ENCODE peak calls at places on chromosomes 2 and 18, in ten cellular contexts. H, N, K, R, M, S, X, D, V and T are unnamed samples.

GRCh38 chr2:156999657-157000056 is 257.8 kb upstream of the GALNT5 start:
- DNase-seq in H (no peak), N (no peak), K (no peak), R (no peak), M (no peak), S (no peak), X (no peak), D (no peak), V (no peak), T (no peak)

GRCh38 chr2:188291142-188291616 is 495 bp upstream of the GULP1 start:
- DNase-seq in H (no peak), N (peak), K (peak), R (no peak), M (peak), S (no peak), X (no peak), D (no peak), V (peak), T (no peak)

GRCh38 chr2:10841547-10842219 is 29.1 kb upstream of the PDIA6 start:
- DNase-seq in H (no peak), N (no peak), K (no peak), R (no peak), M (no peak), S (no peak), X (no peak), D (no peak), V (no peak), T (no peak)

GRCh38 chr2:187989925-187990623 is 301.6 kb upstream of the GULP1 start:
- DNase-seq in H (no peak), N (no peak), K (no peak), R (no peak), M (no peak), S (no peak), X (no peak), D (no peak), V (no peak), T (no peak)

GRCh38 chr18:45106331-45106774 is 425.7 kb downstream of the SETBP1 start:
- DNase-seq in H (no peak), N (peak), K (no peak), R (no peak), M (peak), S (no peak), X (no peak), D (no peak), V (peak), T (no peak)

GRCh38 chr2:154443919-154444318 is 254.6 kb upstream of the KCNJ3 start:
- DNase-seq in H (no peak), N (no peak), K (no peak), R (no peak), M (no peak), S (no peak), X (no peak), D (no peak), V (no peak), T (no peak)

GRCh38 chr18:49305688-49306336 is 154.6 kb downstream of the DYM start:
- DNase-seq in H (no peak), N (no peak), K (no peak), R (no peak), M (no peak), S (peak), X (no peak), D (no peak), V (no peak), T (no peak)

GRCh38 chr2:237322564-237322963 is 91.4 kb downstream of the COL6A3 start:
- DNase-seq in H (no peak), N (no peak), K (no peak), R (no peak), M (peak), S (no peak), X (no peak), D (no peak), V (no peak), T (no peak)

GRCh38 chr2:229118336-229118735 is 152.8 kb downstream of the PID1 start:
- DNase-seq in H (no peak), N (no peak), K (no peak), R (no peak), M (no peak), S (no peak), X (no peak), D (no peak), V (peak), T (no peak)

GRCh38 chr18:62522178-62522509 is 681 bp upstream of the ZCCHC2 start:
- DNase-seq in H (no peak), N (no peak), K (no peak), R (no peak), M (no peak), S (no peak), X (no peak), D (no peak), V (no peak), T (no peak)

GRCh38 chr2:134359367-134360081 is 105.7 kb downstream of the MGAT5 start:
- DNase-seq in H (no peak), N (no peak), K (peak), R (no peak), M (no peak), S (no peak), X (no peak), D (no peak), V (no peak), T (no peak)

GRCh38 chr2:55134316-55134706 is 84.1 kb upstream of the RTN4 start:
- DNase-seq in H (no peak), N (no peak), K (no peak), R (no peak), M (no peak), S (no peak), X (no peak), D (no peak), V (no peak), T (no peak)

GRCh38 chr2:6917071-6917760 is at the start of gene RNF144A:
- DNase-seq in H (peak), N (peak), K (peak), R (peak), M (peak), S (no peak), X (peak), D (peak), V (peak), T (peak)
- H3K27ac ChIP-seq in H (peak), N (no peak), K (peak), R (peak), M (no peak), S (no peak), X (peak), D (peak), V (no peak), T (peak)

GRCh38 chr2:126978333-126978732 is 79.6 kb downstream of the TEX51 start:
- DNase-seq in H (no peak), N (no peak), K (no peak), R (no peak), M (no peak), S (no peak), X (no peak), D (no peak), V (no peak), T (no peak)
- H3K27ac ChIP-seq in H (no peak), N (no peak), K (no peak), R (no peak), M (no peak), S (no peak), X (no peak), D (no peak), V (no peak), T (no peak)

GRCh38 chr2:173087214-173087581 is 11.6 kb downstream of the MAP3K20 start:
- DNase-seq in H (no peak), N (peak), K (no peak), R (no peak), M (peak), S (no peak), X (no peak), D (no peak), V (no peak), T (no peak)

GRCh38 chr2:173086518-173087213 is 11.0 kb downstream of the MAP3K20 start:
- DNase-seq in H (no peak), N (peak), K (no peak), R (no peak), M (peak), S (no peak), X (no peak), D (no peak), V (no peak), T (no peak)

GRCh38 chr2:173090973-173091660 is 15.5 kb downstream of the MAP3K20 start:
- DNase-seq in H (peak), N (no peak), K (peak), R (no peak), M (peak), S (no peak), X (peak), D (no peak), V (no peak), T (no peak)

GRCh38 chr2:173090291-173090877 is 14.7 kb downstream of the MAP3K20 start:
- DNase-seq in H (peak), N (peak), K (peak), R (no peak), M (peak), S (no peak), X (peak), D (no peak), V (peak), T (no peak)

DNA sequence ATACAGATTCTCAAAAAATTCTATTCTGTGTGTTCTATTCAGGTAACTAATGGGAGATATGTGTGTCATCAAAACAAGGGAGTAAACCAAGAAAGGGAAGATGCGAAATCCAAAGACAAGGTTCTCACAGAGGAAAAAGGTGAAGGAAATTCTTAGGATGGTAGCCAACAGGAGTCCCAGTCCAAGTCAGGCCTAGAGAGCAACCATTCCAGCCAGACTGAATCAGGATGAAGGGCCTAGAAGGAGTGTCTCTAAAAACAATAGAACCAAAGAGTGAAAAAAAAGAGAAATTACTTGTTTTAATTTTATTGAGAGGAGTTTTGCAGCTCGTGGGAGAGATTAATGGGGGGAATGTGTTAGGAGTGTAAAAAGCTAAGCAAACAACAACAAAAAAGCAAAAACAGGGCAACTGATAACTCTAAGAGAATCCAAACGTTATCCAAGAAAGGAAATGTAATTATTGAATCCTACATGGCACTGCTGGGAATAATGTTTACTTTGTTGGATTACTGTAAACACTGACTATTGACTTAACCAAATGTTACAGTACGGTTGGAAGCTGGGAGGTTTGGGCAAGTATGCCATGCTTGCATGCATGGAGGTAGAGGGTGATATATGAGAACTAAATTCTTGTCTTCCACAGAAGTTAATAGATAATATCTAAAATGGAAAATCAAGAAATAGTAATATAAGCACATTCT is 12.3 kb downstream of the MAP3K20 start:
- DNase-seq in H (no peak), N (no peak), K (no peak), R (no peak), M (no peak), S (no peak), X (no peak), D (no peak), V (no peak), T (no peak)
- H3K27ac ChIP-seq in H (peak), N (peak), K (peak), R (no peak), M (peak), S (no peak), X (peak), D (no peak), V (peak), T (no peak)

DNA sequence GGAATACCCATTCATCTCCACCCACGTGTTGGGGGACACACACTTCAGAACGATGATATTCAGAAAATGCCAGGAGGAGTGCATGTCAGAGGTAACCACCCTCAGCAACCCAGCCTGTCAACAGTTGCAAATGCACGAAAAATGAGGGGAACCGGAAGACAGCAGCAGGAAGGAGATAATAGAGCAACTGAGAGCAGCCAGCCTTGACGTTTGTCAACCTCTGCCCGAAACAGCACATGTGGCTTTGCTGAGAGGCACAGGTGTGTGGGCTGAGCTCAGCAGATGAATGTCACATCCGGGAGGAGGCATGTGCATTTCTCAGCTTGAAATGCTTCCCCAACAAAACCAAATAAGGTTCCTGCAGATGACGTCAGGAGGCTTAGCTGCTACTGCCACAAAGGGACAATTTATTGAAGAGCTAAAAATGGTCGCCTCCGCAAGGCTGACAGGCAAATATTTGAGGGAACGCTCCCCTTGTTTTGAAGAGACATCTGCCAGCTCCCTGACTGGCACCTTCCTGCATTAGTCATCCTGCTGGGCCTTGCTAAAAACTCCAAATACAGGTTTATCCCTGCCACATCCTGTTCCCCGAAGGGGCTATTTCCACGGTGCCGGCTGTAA is 419.0 kb downstream of the NBAS start:
- DNase-seq in H (no peak), N (peak), K (no peak), R (peak), M (no peak), S (no peak), X (no peak), D (peak), V (no peak), T (no peak)
- H3K27ac ChIP-seq in H (no peak), N (no peak), K (no peak), R (peak), M (no peak), S (no peak), X (no peak), D (peak), V (no peak), T (no peak)

GRCh38 chr2:85937069-85937439 is 48.3 kb upstream of the ST3GAL5 start:
- DNase-seq in H (no peak), N (no peak), K (no peak), R (no peak), M (no peak), S (no peak), X (no peak), D (no peak), V (no peak), T (no peak)

GRCh38 chr2:85935170-85935745 is 46.5 kb upstream of the ST3GAL5 start:
- DNase-seq in H (no peak), N (no peak), K (no peak), R (no peak), M (no peak), S (no peak), X (no peak), D (no peak), V (no peak), T (no peak)

GRCh38 chr2:85933753-85934594 is 45.2 kb upstream of the ST3GAL5 start:
- DNase-seq in H (no peak), N (peak), K (no peak), R (no peak), M (peak), S (no peak), X (no peak), D (no peak), V (peak), T (no peak)

GRCh38 chr2:85936421-85937068 is 47.8 kb upstream of the ST3GAL5 start:
- DNase-seq in H (no peak), N (no peak), K (no peak), R (no peak), M (no peak), S (no peak), X (no peak), D (no peak), V (peak), T (no peak)

GRCh38 chr2:85935746-85936208 is 47.0 kb upstream of the ST3GAL5 start:
- DNase-seq in H (no peak), N (no peak), K (no peak), R (no peak), M (peak), S (no peak), X (no peak), D (no peak), V (peak), T (no peak)
- H3K27ac ChIP-seq in H (no peak), N (no peak), K (peak), R (no peak), M (peak), S (peak), X (peak), D (no peak), V (no peak), T (no peak)

DNA sequence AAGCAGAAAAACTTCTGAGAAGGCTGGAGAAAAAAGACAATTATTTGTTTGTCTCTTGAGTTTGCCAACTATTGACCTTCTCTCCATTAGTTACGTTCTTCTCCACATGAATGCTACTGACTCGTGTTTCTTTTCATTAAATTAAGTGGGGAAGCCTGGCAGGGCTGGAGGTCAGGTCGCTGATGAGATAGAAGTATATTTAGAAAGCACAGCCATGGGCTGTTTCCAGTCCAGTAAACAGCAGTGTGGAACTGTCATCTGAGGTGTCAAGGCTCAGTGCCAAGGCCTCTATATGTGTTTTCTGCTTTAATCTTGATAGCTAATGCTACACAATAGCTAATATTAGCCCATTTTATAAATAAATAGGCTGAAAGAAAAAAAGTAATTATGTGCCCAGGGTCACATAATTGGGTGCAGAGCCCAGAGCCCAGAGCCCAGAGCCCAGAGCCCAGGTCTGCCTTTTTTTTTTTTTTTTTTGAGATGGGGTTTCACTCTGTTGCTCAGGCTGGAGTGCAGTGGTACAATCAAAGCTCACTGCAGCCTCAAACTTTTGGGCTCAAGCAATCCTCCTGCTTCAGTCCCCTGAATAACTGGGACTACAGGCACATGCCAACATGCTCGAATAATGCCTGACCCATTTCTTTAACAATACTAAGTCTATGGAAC is 6.3 kb downstream of the MSGN1 start:
- DNase-seq in H (no peak), N (no peak), K (no peak), R (no peak), M (no peak), S (no peak), X (no peak), D (no peak), V (no peak), T (no peak)
- H3K27ac ChIP-seq in H (peak), N (no peak), K (peak), R (no peak), M (no peak), S (no peak), X (no peak), D (no peak), V (peak), T (no peak)

GRCh38 chr2:46780801-46781445 is 134.7 kb downstream of the MCFD2 start:
- DNase-seq in H (peak), N (peak), K (peak), R (no peak), M (peak), S (no peak), X (peak), D (no peak), V (peak), T (no peak)
- H3K27ac ChIP-seq in H (peak), N (no peak), K (peak), R (no peak), M (peak), S (no peak), X (peak), D (no peak), V (no peak), T (no peak)

GRCh38 chr2:96527052-96527964 is 9.2 kb upstream of the ARID5A start:
- DNase-seq in H (peak), N (peak), K (no peak), R (peak), M (peak), S (no peak), X (peak), D (no peak), V (peak), T (no peak)
- H3K27ac ChIP-seq in H (peak), N (peak), K (peak), R (peak), M (peak), S (no peak), X (peak), D (peak), V (no peak), T (peak)

GRCh38 chr2:20218331-20219320 is 6.3 kb downstream of the SDC1 start:
- DNase-seq in H (no peak), N (no peak), K (no peak), R (no peak), M (no peak), S (no peak), X (no peak), D (no peak), V (no peak), T (no peak)
- H3K27ac ChIP-seq in H (no peak), N (no peak), K (no peak), R (no peak), M (no peak), S (peak), X (no peak), D (no peak), V (no peak), T (no peak)